ENCODE peak calls at places on chromosomes 5 and 9, in seven cellular contexts. R is A673; O is cardiac fibroblast; B is CD4-positive, alpha-beta T cell; N is right lobe of liver; Y is fibroblast of pulmonary artery; W is fibroblast of the aortic adventitia. I is an unnamed sample.

GRCh38 chr9:123946257-123946855 is 16.4 kb upstream of the DENND1A start:
- DNase-seq in R (no peak), O (no peak), B (no peak), N (no peak), Y (no peak), W (no peak), I (no peak)

GRCh38 chr5:39716532-39716971 is 291.8 kb upstream of the DAB2 start:
- DNase-seq in R (peak; percentile 57), O (peak; percentile 80), B (peak; percentile 5), N (peak; percentile 62), Y (peak; percentile 74), W (peak; percentile 57), I (no peak)

GRCh38 chr5:38547257-38547656 is 9.2 kb downstream of the LIFR start:
- DNase-seq in R (no peak), O (peak; percentile 71), B (no peak), N (no peak), Y (peak; percentile 58), W (peak; percentile 47), I (no peak)

GRCh38 chr5:173328896-173329369 is 719 bp upstream of the STC2 start:
- DNase-seq in R (peak; percentile 30), O (peak; percentile 86), B (no peak), N (no peak), Y (peak; percentile 62), W (peak; percentile 78), I (no peak)

GRCh38 chr9:125507247-125507646 is 199.8 kb downstream of the MAPKAP1 start:
- DNase-seq in R (no peak), O (no peak), B (no peak), N (no peak), Y (no peak), W (no peak), I (no peak)

GRCh38 chr9:97384406-97385262 is 27.3 kb upstream of the TDRD7 start:
- DNase-seq in R (no peak), O (no peak), B (no peak), N (no peak), Y (no peak), W (no peak), I (no peak)

GRCh38 chr9:21964925-21965385 is 29.2 kb downstream of the CDKN2A start:
- DNase-seq in R (no peak), O (peak; percentile 73), B (peak; percentile 56), N (peak; percentile 69), Y (peak; percentile 83), W (peak; percentile 73), I (no peak)

GRCh38 chr9:134560206-134560605 is 81.4 kb upstream of the COL5A1 start:
- DNase-seq in R (no peak), O (no peak), B (no peak), N (no peak), Y (no peak), W (no peak), I (no peak)

GRCh38 chr5:33470544-33470943 is 29.8 kb downstream of the TARS1 start:
- DNase-seq in R (peak; percentile 73), O (peak; percentile 81), B (no peak), N (no peak), Y (peak; percentile 81), W (peak; percentile 78), I (no peak)

DNA sequence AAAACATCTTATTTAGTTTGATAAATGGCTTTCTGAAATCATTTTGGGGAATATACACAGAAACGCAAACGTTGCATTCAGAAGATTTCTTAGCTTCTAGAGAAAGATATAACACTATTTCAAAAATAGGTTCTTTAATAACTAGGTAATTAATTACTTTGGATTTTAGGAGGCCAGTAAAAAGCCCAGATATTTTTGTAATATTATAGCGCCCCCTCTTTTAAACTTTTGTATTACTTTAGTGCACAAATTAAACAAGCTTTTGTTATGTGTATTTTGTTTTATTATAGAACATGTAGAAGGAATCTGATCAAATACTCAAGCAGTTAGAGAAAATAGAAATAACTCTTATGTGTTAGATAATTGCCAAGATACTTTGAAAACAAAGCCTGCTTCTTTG is 57.7 kb downstream of the COMMD10 start:
- DNase-seq in R (no peak), O (no peak), B (no peak), N (no peak), Y (no peak), W (no peak), I (no peak)
- TF ChIP-seq CTCF in R (no peak), O (peak; percentile 10), B (no peak), N (no peak), Y (no peak), W (no peak), I (no peak)

DNA sequence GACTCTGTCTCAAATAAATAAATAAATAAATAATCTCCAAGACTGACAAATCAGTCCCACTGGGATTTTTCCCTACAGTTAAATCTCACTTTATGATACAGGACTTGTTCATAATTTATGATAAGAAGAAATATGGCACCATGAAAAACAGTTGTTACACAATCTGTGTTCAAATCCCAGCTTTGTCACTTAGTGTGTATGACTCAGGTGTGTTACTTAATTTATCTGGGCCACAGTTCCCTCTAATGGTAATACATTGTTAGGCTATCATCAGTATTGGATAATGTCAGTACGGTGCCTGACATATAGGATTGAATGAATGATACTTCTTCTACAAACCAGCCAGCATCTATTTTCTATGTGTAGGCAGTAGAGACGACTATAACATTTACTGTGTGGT is 23.1 kb downstream of the SLC36A3 start:
- DNase-seq in R (no peak), O (no peak), B (no peak), N (no peak), Y (no peak), W (no peak), I (no peak)
- TF ChIP-seq CTCF in R (no peak), O (no peak), B (no peak), N (no peak), Y (no peak), W (no peak), I (no peak)

GRCh38 chr9:122227576-122227903 is 1.2 kb downstream of the LHX6 start:
- DNase-seq in R (no peak), O (no peak), B (no peak), N (no peak), Y (no peak), W (no peak), I (no peak)
- TF ChIP-seq CTCF in R (no peak), O (no peak), B (no peak), N (no peak), Y (no peak), W (no peak), I (no peak)

DNA sequence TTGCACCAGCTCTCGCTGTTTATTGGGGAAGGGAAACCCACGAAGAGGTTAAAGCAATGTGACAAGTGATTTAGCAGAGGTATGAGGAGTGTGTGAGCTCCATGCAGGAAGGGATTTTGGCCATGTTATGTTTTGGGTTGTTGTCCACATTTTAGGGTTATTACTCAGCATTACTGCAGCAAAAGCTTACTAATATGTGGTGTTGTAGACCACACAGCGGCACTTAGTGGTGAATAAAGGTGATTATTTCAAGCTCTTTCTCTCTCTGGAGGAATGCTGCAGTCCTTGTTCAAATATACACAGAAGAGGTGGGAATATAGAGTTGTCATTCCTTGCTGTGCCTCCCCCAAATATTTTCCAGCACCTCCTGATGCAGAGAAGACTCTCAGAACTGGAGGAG is 29.7 kb upstream of the AKNA start:
- DNase-seq in R (no peak), O (peak; percentile 71), B (no peak), N (no peak), Y (peak; percentile 18), W (peak; percentile 70), I (no peak)
- TF ChIP-seq CTCF in R (no peak), O (peak; percentile 28), B (no peak), N (no peak), Y (no peak), W (peak; percentile 29), I (no peak)

DNA sequence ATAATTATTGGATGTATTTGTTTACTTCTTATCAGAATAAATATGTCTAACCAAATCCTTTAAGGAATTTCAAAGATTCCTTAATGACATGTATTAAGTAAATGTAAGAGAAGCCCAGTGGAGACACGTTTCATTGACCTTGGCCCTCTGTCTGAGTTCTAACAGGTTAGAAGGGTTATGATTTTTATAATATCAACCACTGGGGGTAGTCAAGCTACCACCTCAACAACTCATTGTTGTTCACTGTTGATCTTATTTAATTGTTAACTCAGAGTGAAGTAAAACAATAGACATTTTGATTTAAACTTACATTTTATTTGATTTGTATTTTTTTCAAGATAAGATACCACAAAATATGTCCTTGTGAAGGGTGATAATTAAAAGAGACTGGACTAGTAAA is 499.2 kb upstream of the COX7C start:
- DNase-seq in R (no peak), O (no peak), B (no peak), N (no peak), Y (no peak), W (no peak), I (no peak)
- TF ChIP-seq CTCF in R (peak; percentile 33), O (no peak), B (no peak), N (no peak), Y (no peak), W (no peak), I (no peak)

DNA sequence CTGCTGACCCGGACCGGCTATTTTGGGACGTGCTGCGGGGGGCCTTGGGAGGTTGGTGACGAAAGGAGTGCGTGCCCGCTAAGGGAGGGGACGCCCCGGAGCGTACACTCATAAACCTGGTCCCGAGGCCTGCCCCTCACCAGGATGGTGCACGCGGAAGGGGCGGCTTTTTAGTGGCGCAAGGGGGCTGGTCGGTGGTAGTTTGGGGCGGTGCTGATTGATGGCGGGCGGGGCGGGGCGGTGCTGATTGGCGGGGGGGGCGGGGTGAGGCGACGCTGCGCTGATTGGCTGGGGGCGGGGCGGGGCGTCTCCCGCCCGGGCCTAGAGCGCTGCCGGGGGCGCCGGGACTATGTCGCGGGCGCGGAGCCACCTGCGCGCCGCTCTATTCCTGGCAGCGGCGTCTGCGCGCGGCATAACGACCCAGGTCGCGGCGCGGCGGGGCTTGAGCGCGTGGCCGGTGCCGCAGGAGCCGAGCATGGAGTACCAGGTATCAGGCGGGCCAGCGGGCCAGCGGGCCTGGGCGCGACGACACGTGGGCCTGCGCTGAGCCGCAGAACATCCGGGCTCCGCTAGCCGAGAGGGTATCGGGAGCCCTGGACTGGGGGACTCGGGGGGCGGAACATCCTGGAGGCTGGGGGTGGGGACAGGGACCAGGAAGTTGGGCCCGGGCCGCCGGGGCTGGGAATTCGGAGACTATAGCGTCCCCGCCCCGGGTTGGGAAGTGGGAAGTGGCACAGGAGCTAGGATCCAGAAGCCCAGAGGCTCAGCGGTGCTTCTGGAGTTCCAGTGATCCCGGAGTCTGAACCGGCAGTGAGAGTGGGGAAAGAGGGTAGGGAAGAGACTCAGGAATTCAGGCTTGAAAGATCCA is at the start of gene FPGS:
- DNase-seq in R (peak; percentile 93), O (peak; percentile 82), B (peak; percentile 76), N (peak; percentile 93), Y (peak; percentile 84), W (peak; percentile 86), I (peak; percentile 59)
- TF ChIP-seq CTCF in R (no peak), O (no peak), B (no peak), N (no peak), Y (no peak), W (no peak), I (no peak)

GRCh38 chr5:126864042-126864688 is 87.2 kb downstream of the LMNB1 start:
- DNase-seq in R (no peak), O (no peak), B (no peak), N (no peak), Y (no peak), W (no peak), I (no peak)
- TF ChIP-seq CTCF in R (no peak), O (no peak), B (no peak), N (no peak), Y (no peak), W (no peak), I (no peak)

GRCh38 chr5:1004598-1005361 is 3.8 kb upstream of the NKD2 start:
- DNase-seq in R (peak; percentile 85), O (peak; percentile 55), B (peak; percentile 47), N (peak; percentile 81), Y (peak; percentile 60), W (peak; percentile 56), I (peak; percentile 49)
- TF ChIP-seq CTCF in R (peak; percentile 77), O (peak; percentile 44), B (peak; percentile 55), N (peak; percentile 37), Y (peak; percentile 38), W (peak; percentile 59), I (no peak)

GRCh38 chr5:151058301-151058700 is 22.5 kb downstream of the TNIP1 start:
- DNase-seq in R (no peak), O (no peak), B (no peak), N (no peak), Y (no peak), W (no peak), I (no peak)
- TF ChIP-seq CTCF in R (no peak), O (peak; percentile 23), B (no peak), N (no peak), Y (peak; percentile 23), W (no peak), I (no peak)